ENCODE peak calls at places on chromosomes 2 and 18, in eight cellular contexts. W is GM12865, X is breast epithelium, L is mammary epithelial cell, H is A549, G is astrocyte of the spinal cord, J is fibroblast of mammary gland, A is glutamatergic neuron. Z is an unnamed sample.

GRCh38 chr2:235737396-235737795 is 243.6 kb downstream of the AGAP1 start:
- DNase-seq in W (no peak), X (no peak), L (no peak), H (no peak), G (no peak), J (no peak), A (no peak), Z (no peak)

GRCh38 chr18:36297419-36298112 is at the start of gene FHOD3:
- DNase-seq in W (peak), X (peak), L (peak), H (peak), G (peak), J (peak), A (peak), Z (no peak)

GRCh38 chr2:196528486-196529223 is 110.9 kb upstream of the CCDC150 start:
- DNase-seq in W (no peak), X (no peak), L (no peak), H (no peak), G (no peak), J (no peak), A (no peak), Z (no peak)

GRCh38 chr18:54279477-54280205 is 10.3 kb downstream of the POLI start:
- DNase-seq in W (no peak), X (no peak), L (no peak), H (no peak), G (no peak), J (no peak), A (no peak), Z (no peak)

GRCh38 chr2:173153486-173153885 is 77.8 kb downstream of the MAP3K20 start:
- DNase-seq in W (no peak), X (no peak), L (no peak), H (no peak), G (no peak), J (peak), A (no peak), Z (no peak)

GRCh38 chr2:120750488-120751210 is 15.0 kb downstream of the GLI2 start:
- DNase-seq in W (no peak), X (no peak), L (peak), H (no peak), G (peak), J (peak), A (no peak), Z (peak)

GRCh38 chr2:171595896-171596295 is 73.6 kb downstream of the CYBRD1 start:
- DNase-seq in W (no peak), X (no peak), L (peak), H (peak), G (peak), J (peak), A (no peak), Z (no peak)

GRCh38 chr2:437180-437579 is 149.3 kb upstream of the ALKAL2 start:
- DNase-seq in W (no peak), X (no peak), L (no peak), H (no peak), G (no peak), J (no peak), A (no peak), Z (no peak)

GRCh38 chr2:65608966-65609365 is 176.6 kb upstream of the SPRED2 start:
- DNase-seq in W (no peak), X (no peak), L (no peak), H (no peak), G (no peak), J (no peak), A (no peak), Z (no peak)

GRCh38 chr2:169452080-169452479 is 27.2 kb upstream of the BBS5 start:
- DNase-seq in W (peak), X (no peak), L (peak), H (peak), G (peak), J (peak), A (no peak), Z (no peak)

GRCh38 chr2:177998996-177999395 is 73.6 kb downstream of the PDE11A start:
- DNase-seq in W (no peak), X (no peak), L (no peak), H (no peak), G (no peak), J (no peak), A (no peak), Z (no peak)

GRCh38 chr2:224031358-224031970 is 7.6 kb downstream of the SERPINE2 start:
- DNase-seq in W (peak), X (no peak), L (no peak), H (peak), G (no peak), J (no peak), A (no peak), Z (no peak)

GRCh38 chr2:233829193-233830110 is 24.9 kb downstream of the HJURP start:
- DNase-seq in W (no peak), X (no peak), L (no peak), H (no peak), G (no peak), J (no peak), A (no peak), Z (peak)

GRCh38 chr18:45081579-45082181 is 401.0 kb downstream of the SETBP1 start:
- DNase-seq in W (no peak), X (no peak), L (peak), H (no peak), G (no peak), J (peak), A (no peak), Z (no peak)

GRCh38 chr18:67733094-67733493 is 216.6 kb upstream of the DSEL start:
- DNase-seq in W (no peak), X (no peak), L (peak), H (no peak), G (peak), J (peak), A (no peak), Z (no peak)

GRCh38 chr2:240994161-240994896 is 4.1 kb upstream of the SNED1 start:
- DNase-seq in W (no peak), X (no peak), L (no peak), H (no peak), G (no peak), J (no peak), A (no peak), Z (peak)

DNA sequence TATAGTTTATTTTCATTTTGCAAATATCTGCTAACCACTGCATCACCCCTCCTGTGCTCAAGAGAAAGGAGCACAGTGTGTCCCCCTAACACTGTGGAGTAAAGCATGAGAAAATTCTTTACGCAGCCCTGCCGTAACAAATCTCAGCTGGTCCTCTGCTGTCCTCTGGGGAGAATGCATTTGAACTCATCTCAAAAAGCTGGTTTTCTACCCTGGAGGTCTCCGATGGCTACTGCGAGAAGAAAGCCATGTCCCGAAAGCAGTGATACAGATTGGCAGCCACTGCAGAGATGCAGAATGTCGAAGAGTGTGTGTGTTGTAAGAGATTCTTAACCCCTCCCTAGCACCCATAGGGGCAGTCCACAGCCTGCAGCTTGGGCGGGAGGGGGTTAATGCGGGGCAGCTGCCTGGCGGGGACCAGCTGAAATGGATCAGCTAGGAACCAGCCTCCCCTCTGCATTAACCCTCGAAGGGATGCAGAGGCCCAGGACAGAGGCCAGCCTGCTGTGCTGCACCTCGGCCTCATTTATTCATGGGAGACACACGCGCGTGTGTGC is 236.0 kb downstream of the ZNF516 start:
- DNase-seq in W (no peak), X (no peak), L (no peak), H (no peak), G (no peak), J (no peak), A (no peak), Z (no peak)
- TF ChIP-seq CTCF in W (no peak), X (no peak), L (no peak), H (no peak), G (peak), J (no peak), A (peak), Z (no peak)

GRCh38 chr2:72825271-72826155 is at the start of gene EXOC6B:
- DNase-seq in W (peak), X (peak), L (peak), H (peak), G (peak), J (peak), A (peak), Z (peak)
- TF ChIP-seq CTCF in W (no peak), X (no peak), L (no peak), H (no peak), G (no peak), J (no peak), A (no peak), Z (no peak)

DNA sequence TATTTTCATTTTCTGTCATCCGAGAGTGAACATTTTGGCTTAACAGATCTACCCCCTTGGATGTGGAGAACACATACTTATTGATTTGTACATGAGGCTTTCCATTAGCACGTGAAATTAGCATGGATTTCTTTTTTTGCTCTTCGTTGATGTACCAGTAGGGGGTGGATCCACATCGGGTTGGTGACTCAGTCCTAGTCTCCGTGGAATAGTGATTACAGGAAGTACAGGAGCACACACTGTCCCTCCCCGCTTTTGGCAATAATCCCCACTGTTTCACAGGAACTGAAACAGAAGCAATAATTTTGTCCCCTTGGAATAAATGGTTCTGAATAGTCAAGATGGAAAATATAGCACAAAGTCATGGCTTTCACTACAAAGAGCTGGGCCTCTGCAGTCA is 229.0 kb downstream of the GALR1 start:
- DNase-seq in W (peak), X (no peak), L (no peak), H (no peak), G (peak), J (peak), A (no peak), Z (no peak)
- TF ChIP-seq CTCF in W (peak), X (no peak), L (no peak), H (no peak), G (no peak), J (peak), A (peak), Z (no peak)

DNA sequence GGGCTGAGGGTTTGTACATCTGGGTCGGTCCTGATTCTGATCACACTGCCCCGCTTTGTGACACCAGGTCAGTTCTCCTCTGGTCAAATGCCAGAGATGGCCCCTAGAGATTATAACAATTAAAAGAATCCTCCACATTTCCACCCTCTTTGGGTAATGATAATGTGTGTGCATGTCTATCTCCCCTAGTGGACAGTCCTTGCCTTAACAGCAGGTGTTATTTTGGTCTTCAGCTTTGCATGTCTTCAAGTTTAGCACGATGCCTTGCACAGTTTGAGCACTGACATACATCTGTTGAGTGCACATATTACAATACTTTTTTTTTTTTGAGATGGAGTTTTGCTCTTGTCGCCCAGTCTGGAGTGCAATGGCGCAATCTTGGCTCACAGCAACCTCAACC is 25.7 kb upstream of the COX7A2L start:
- DNase-seq in W (peak), X (no peak), L (no peak), H (peak), G (no peak), J (peak), A (no peak), Z (no peak)
- TF ChIP-seq CTCF in W (peak), X (peak), L (peak), H (peak), G (peak), J (peak), A (peak), Z (peak)

GRCh38 chr2:44559108-44559507 is 197.4 kb downstream of the CAMKMT start:
- DNase-seq in W (no peak), X (no peak), L (no peak), H (no peak), G (no peak), J (no peak), A (no peak), Z (no peak)

GRCh38 chr2:44560961-44561360 is 199.2 kb downstream of the CAMKMT start:
- DNase-seq in W (no peak), X (no peak), L (peak), H (no peak), G (no peak), J (no peak), A (no peak), Z (no peak)

GRCh38 chr2:44564752-44565151 is 203.0 kb downstream of the CAMKMT start:
- DNase-seq in W (no peak), X (no peak), L (no peak), H (no peak), G (no peak), J (no peak), A (no peak), Z (no peak)

GRCh38 chr2:44562737-44563136 is 201.0 kb downstream of the CAMKMT start:
- DNase-seq in W (no peak), X (no peak), L (no peak), H (no peak), G (no peak), J (no peak), A (no peak), Z (no peak)

GRCh38 chr2:44560352-44560751 is 198.6 kb downstream of the CAMKMT start:
- DNase-seq in W (peak), X (no peak), L (no peak), H (peak), G (no peak), J (peak), A (peak), Z (no peak)
- TF ChIP-seq CTCF in W (peak), X (no peak), L (peak), H (peak), G (no peak), J (peak), A (peak), Z (peak)

DNA sequence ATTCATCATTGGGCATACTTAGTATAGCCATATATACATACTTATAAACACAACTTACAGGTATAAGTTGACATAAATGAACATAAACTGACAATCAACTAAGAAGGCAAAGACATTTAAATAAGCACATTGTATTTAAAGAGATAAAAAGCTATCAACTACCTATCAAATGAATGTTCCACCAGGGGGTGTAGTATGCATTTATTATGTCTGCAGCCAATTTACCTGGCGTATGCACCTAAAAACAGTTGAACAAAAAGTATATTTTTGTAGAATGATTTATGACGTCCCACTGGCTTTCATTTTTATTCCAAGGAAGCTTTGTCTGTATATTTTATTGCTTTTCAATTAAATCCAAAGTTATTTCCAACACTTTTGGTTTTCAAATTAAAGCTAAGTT is 323.5 kb downstream of the AFF3 start:
- DNase-seq in W (peak), X (no peak), L (peak), H (peak), G (no peak), J (peak), A (no peak), Z (no peak)
- TF ChIP-seq CTCF in W (peak), X (no peak), L (peak), H (peak), G (peak), J (peak), A (no peak), Z (peak)

GRCh38 chr2:127526142-127526939 is at the start of gene IWS1:
- DNase-seq in W (peak), X (peak), L (peak), H (peak), G (peak), J (peak), A (peak), Z (peak)
- TF ChIP-seq CTCF in W (peak), X (peak), L (no peak), H (no peak), G (peak), J (no peak), A (peak), Z (peak)

DNA sequence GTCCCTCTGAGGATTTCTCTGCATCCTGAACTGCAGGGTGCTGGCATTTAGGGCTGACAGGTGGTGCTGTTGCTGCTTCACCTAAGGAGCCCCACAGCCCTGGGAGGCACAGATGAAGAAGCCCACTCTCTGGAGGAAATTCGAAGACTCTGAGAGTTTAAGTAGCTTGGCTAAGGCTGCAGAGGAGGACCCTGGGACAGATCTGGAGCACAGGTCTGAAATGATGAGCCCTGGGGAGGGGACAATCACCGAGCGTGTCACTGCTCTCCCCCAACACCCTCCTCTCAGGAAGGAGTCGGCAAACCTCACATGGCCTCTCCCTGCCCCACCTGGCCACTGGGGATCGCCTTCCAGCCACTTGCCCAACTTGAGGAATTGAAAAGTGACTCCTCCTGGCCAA is 18.6 kb downstream of the CYP27C1 start:
- DNase-seq in W (no peak), X (no peak), L (no peak), H (no peak), G (no peak), J (no peak), A (no peak), Z (peak)
- TF ChIP-seq CTCF in W (no peak), X (no peak), L (no peak), H (no peak), G (no peak), J (no peak), A (no peak), Z (no peak)

GRCh38 chr2:22904126-22904684 is 480.8 kb upstream of the KLHL29 start:
- DNase-seq in W (peak), X (no peak), L (no peak), H (peak), G (no peak), J (peak), A (peak), Z (no peak)
- TF ChIP-seq CTCF in W (peak), X (no peak), L (peak), H (peak), G (no peak), J (peak), A (peak), Z (peak)

GRCh38 chr2:68431316-68431972 is 35.6 kb downstream of the FBXO48 start:
- DNase-seq in W (no peak), X (no peak), L (no peak), H (no peak), G (no peak), J (no peak), A (no peak), Z (no peak)
- TF ChIP-seq CTCF in W (no peak), X (no peak), L (no peak), H (no peak), G (no peak), J (no peak), A (no peak), Z (no peak)

Z was measured in osteocyte.